ENCODE peak calls at places on chromosomes 2 and 18, in four cellular contexts. One of them, this sample, is unnamed.
A peak's percentile ranks its signal among the peaks of the same experiment; 100 is the strongest.

GRCh38 chr2:11097988-11098387 is 57.3 kb upstream of the SLC66A3 start:
- DNase-seq in A549: no peak
- DNase-seq in IMR-90: no peak
- DNase-seq in HCT116: no peak
- DNase-seq in this sample: no peak

GRCh38 chr2:201949036-201950012 is 84.3 kb upstream of the FZD7 start:
- DNase-seq in HCT116: no peak
- DNase-seq in IMR-90: peak; percentile 21
- DNase-seq in A549: no peak
- DNase-seq in this sample: no peak

GRCh38 chr2:201021914-201022313 is 49.6 kb downstream of the HYCC2 start:
- DNase-seq in IMR-90: no peak
- DNase-seq in HCT116: no peak
- DNase-seq in A549: no peak
- DNase-seq in this sample: no peak

GRCh38 chr18:6401687-6402086 is 13.0 kb downstream of the L3MBTL4 start:
- DNase-seq in HCT116: no peak
- DNase-seq in IMR-90: no peak
- DNase-seq in A549: no peak
- DNase-seq in this sample: no peak

GRCh38 chr18:79245517-79246001 is 150.2 kb upstream of the NFATC1 start:
- DNase-seq in HCT116: peak; percentile 83
- DNase-seq in IMR-90: no peak
- DNase-seq in A549: peak; percentile 20
- DNase-seq in this sample: no peak

GRCh38 chr2:96934096-96934495 is 52.3 kb downstream of the FAM178B start:
- DNase-seq in A549: no peak
- DNase-seq in HCT116: no peak
- DNase-seq in IMR-90: no peak
- DNase-seq in this sample: no peak

GRCh38 chr2:9744256-9745004 is 98.8 kb upstream of the TAF1B start:
- DNase-seq in HCT116: no peak
- DNase-seq in IMR-90: no peak
- DNase-seq in A549: no peak
- DNase-seq in this sample: no peak

GRCh38 chr2:165825041-165825440 is 31.0 kb upstream of the GALNT3 start:
- DNase-seq in A549: no peak
- DNase-seq in IMR-90: peak; percentile 44
- DNase-seq in HCT116: no peak
- DNase-seq in this sample: no peak

GRCh38 chr18:22324191-22325131 is 93.3 kb downstream of the CTAGE1 start:
- DNase-seq in HCT116: no peak
- DNase-seq in A549: no peak
- DNase-seq in IMR-90: no peak
- DNase-seq in this sample: no peak

GRCh38 chr2:74751981-74752808 is 81.7 kb upstream of the HK2 start:
- DNase-seq in IMR-90: no peak
- DNase-seq in A549: no peak
- DNase-seq in HCT116: no peak
- DNase-seq in this sample: no peak

GRCh38 chr18:63511285-63511684 is 30.9 kb upstream of the SERPINB12 start:
- DNase-seq in A549: peak; percentile 13
- DNase-seq in IMR-90: peak; percentile 63
- DNase-seq in HCT116: peak; percentile 82
- DNase-seq in this sample: no peak

GRCh38 chr18:8871484-8871883 is 166.1 kb downstream of the MTCL1 start:
- DNase-seq in HCT116: no peak
- DNase-seq in A549: no peak
- DNase-seq in IMR-90: no peak
- DNase-seq in this sample: no peak

GRCh38 chr2:47568164-47568861 is 165.4 kb downstream of the MSH2 start:
- DNase-seq in IMR-90: no peak
- DNase-seq in HCT116: no peak
- DNase-seq in A549: no peak
- DNase-seq in this sample: no peak

GRCh38 chr18:10403675-10404074 is 50.8 kb upstream of the APCDD1 start:
- DNase-seq in IMR-90: no peak
- DNase-seq in HCT116: no peak
- DNase-seq in A549: no peak
- DNase-seq in this sample: no peak

GRCh38 chr18:55405655-55406373 is 182.2 kb downstream of the TCF4 start:
- DNase-seq in A549: peak; percentile 26
- DNase-seq in HCT116: no peak
- DNase-seq in IMR-90: peak; percentile 95
- DNase-seq in this sample: no peak

GRCh38 chr2:179264238-179265081 is at the start of gene SESTD1:
- DNase-seq in A549: peak; percentile 47
- DNase-seq in HCT116: no peak
- DNase-seq in IMR-90: peak; percentile 7
- DNase-seq in this sample: peak; percentile 66

GRCh38 chr2:133765693-133766092 is 197.4 kb upstream of the NCKAP5 start:
- DNase-seq in A549: no peak
- DNase-seq in IMR-90: no peak
- DNase-seq in HCT116: no peak
- DNase-seq in this sample: no peak

GRCh38 chr2:229713371-229714079 is 830 bp downstream of the DNER start:
- DNase-seq in A549: peak; percentile 26
- DNase-seq in HCT116: no peak
- DNase-seq in IMR-90: no peak
- DNase-seq in this sample: no peak

GRCh38 chr2:232058063-232058877 is 96.8 kb downstream of the DIS3L2 start:
- DNase-seq in A549: no peak
- DNase-seq in IMR-90: no peak
- DNase-seq in HCT116: no peak
- DNase-seq in this sample: no peak

GRCh38 chr2:23657934-23658333 is 269.0 kb downstream of the ATAD2B start:
- DNase-seq in IMR-90: no peak
- DNase-seq in HCT116: no peak
- DNase-seq in A549: no peak
- DNase-seq in this sample: no peak

GRCh38 chr2:47225061-47225783 is 70.1 kb upstream of the STPG4 start:
- DNase-seq in HCT116: peak; percentile 3
- DNase-seq in A549: no peak
- DNase-seq in IMR-90: peak; percentile 88
- DNase-seq in this sample: no peak

GRCh38 chr2:232299084-232299483 is 79.5 kb upstream of the ALPP start:
- DNase-seq in IMR-90: no peak
- DNase-seq in HCT116: no peak
- DNase-seq in A549: no peak
- DNase-seq in this sample: peak; percentile 49

GRCh38 chr2:128717758-128718710 is 399.4 kb upstream of the HS6ST1 start:
- DNase-seq in IMR-90: no peak
- DNase-seq in A549: no peak
- DNase-seq in HCT116: no peak
- DNase-seq in this sample: peak; percentile 12

GRCh38 chr18:9539283-9539682 is 64.0 kb downstream of the RALBP1 start:
- DNase-seq in A549: no peak
- DNase-seq in HCT116: no peak
- DNase-seq in IMR-90: peak; percentile 96
- DNase-seq in this sample: no peak

GRCh38 chr18:44602845-44603244 is 77.8 kb upstream of the SETBP1 start:
- DNase-seq in IMR-90: no peak
- DNase-seq in A549: no peak
- DNase-seq in HCT116: no peak
- DNase-seq in this sample: no peak

GRCh38 chr18:50458796-50459195 is 84.0 kb downstream of the SKA1 start:
- DNase-seq in A549: no peak
- DNase-seq in HCT116: no peak
- DNase-seq in IMR-90: no peak
- DNase-seq in this sample: no peak

DNA sequence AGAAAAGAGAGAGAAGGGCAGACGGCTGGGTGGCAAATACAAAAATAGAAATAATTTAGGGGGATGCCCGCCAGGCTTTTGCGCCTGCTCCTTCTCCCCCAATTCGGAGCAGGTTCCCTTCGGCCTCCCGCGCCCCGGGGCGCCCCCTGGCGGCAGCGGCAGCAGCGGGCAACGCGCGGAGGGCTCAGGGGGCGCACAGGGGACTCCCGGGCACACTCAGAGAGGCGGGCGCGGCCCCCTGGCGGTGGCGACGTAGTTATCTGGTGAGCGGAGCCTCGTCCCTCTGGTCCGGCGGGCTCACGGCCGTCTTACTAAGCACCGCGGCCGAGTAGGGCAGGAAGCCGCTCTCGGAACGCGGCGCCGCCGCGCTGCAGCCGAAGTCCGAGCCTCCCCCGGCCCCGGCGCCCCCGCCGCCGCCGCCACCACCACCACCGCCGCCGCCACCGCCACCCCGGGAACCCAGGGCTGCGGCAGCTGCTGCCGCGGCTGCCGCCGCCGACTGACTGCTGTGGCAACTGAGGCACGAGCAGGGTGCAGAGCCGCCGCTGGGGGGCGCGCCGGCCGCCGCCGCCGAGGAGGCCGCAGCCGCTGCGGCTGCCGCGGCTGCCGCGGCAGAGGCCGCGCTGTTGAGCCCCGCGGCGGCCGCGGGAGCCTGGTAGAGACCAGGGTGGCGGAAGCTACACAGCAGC is 3.8 kb downstream of the EVX2 start:
- DNase-seq in IMR-90: peak; percentile 30
- DNase-seq in A549: peak; percentile 82
- DNase-seq in HCT116: peak; percentile 59
- DNase-seq in this sample: no peak
- TF ChIP-seq CTCF in IMR-90: peak; percentile 67
- TF ChIP-seq CTCF in A549: peak; percentile 93
- TF ChIP-seq CTCF in HCT116: peak; percentile 97
- TF ChIP-seq CTCF in this sample: no peak

GRCh38 chr2:188096910-188097309 is 194.8 kb upstream of the GULP1 start:
- DNase-seq in HCT116: no peak
- DNase-seq in A549: no peak
- DNase-seq in IMR-90: no peak
- DNase-seq in this sample: no peak

GRCh38 chr2:188085421-188085820 is 206.3 kb upstream of the GULP1 start:
- DNase-seq in HCT116: no peak
- DNase-seq in IMR-90: no peak
- DNase-seq in A549: no peak
- DNase-seq in this sample: no peak

GRCh38 chr2:188089896-188090295 is 201.8 kb upstream of the GULP1 start:
- DNase-seq in A549: no peak
- DNase-seq in HCT116: no peak
- DNase-seq in IMR-90: peak; percentile 29
- DNase-seq in this sample: no peak

DNA sequence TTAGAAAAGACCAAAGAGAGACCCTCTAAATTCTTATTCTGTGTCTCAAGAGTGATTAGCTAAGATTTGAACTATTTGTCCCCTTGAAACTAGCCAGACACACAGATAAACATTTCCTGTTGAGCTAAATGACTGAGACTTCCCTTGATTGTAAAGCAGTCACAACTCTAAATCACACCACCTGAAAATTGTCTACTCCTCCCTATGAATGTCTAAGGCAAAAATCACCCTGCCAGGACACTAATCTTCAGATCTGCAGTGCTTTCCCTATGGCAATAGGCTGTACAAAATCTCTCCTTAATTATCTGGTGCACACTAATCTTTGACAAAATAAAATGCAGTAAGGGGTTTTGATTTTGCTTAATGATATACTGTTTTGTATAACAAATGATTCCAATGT is 200.4 kb upstream of the GULP1 start:
- DNase-seq in HCT116: no peak
- DNase-seq in IMR-90: no peak
- DNase-seq in A549: no peak
- DNase-seq in this sample: no peak
- H3K4me2 ChIP-seq in HCT116: no peak overlapping the region
- H3K4me2 ChIP-seq in IMR-90: no peak overlapping the region
- H3K4me2 ChIP-seq in A549: no peak overlapping the region
- H3K4me2 ChIP-seq in this sample: no peak overlapping the region

GRCh38 chr2:233486778-233487552 is 79.6 kb downstream of the USP40 start:
- DNase-seq in A549: peak; percentile 70
- DNase-seq in IMR-90: peak; percentile 94
- DNase-seq in HCT116: no peak
- DNase-seq in this sample: no peak

GRCh38 chr2:233489666-233490065 is 76.9 kb downstream of the USP40 start:
- DNase-seq in HCT116: no peak
- DNase-seq in A549: no peak
- DNase-seq in IMR-90: peak; percentile 31
- DNase-seq in this sample: no peak

GRCh38 chr2:233486357-233486756 is 80.2 kb downstream of the USP40 start:
- DNase-seq in A549: no peak
- DNase-seq in HCT116: no peak
- DNase-seq in IMR-90: no peak
- DNase-seq in this sample: no peak

GRCh38 chr2:233489143-233489542 is 77.4 kb downstream of the USP40 start:
- DNase-seq in HCT116: no peak
- DNase-seq in IMR-90: no peak
- DNase-seq in A549: no peak
- DNase-seq in this sample: no peak

GRCh38 chr2:233487748-233488345 is 78.7 kb downstream of the USP40 start:
- DNase-seq in IMR-90: peak; percentile 4
- DNase-seq in HCT116: no peak
- DNase-seq in A549: peak; percentile 33
- DNase-seq in this sample: no peak
- H3K4me1 ChIP-seq in IMR-90: peaks cover 20% of the 10 kb centered on the region
- H3K4me1 ChIP-seq in HCT116: peaks cover 3% of the 10 kb centered on the region
- H3K4me1 ChIP-seq in A549: peaks cover 48% of the 10 kb centered on the region
- H3K4me1 ChIP-seq in this sample: no peaks in the 10 kb centered on the region

DNA sequence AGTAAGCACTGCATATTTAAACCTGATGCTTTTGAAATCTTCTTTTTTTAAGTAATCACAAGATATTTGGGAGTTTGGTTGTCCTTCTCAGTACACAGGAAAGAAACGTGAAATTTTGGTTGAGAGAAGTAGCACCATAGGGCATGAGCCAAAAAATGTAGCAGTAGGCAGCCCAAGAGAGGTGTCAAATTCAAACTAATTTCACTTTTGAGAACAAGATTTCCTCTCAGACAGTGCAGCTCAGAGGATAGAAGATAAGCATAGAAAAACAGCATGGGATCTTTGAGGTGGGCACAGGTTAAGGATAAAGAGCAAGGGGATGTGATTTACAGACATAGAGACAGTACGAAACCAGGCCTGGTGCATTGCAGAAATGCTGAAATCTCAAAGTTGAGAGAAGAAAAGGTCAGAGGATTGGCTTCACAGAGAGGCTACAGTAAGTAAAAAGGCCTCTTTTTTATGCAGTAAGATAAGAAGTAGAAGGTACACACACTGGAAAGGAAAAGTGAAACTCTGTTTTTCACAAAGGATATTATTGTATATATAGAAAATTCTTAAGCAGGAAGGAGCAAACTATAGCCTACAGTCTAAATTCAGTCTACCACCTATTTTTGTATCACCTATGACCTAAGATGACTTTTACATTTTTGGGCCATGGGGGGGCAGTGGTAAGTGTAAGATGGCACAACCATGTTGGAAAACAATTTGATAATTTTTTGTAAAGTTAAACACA is 89.8 kb downstream of the PKP4 start:
- DNase-seq in HCT116: no peak
- DNase-seq in IMR-90: no peak
- DNase-seq in A549: no peak
- DNase-seq in this sample: no peak
- TF ChIP-seq CTCF in HCT116: no peak
- TF ChIP-seq CTCF in IMR-90: no peak
- TF ChIP-seq CTCF in A549: no peak
- TF ChIP-seq CTCF in this sample: peak; percentile 7